ENCODE peak calls at places on chromosomes 13 and 19, in eight cellular contexts. G is pancreas; S is stomach; H is upper lobe of right lung; D is CD4-positive, CD25-positive, alpha-beta regulatory T cell; F is PC-9; A is CD8-positive, alpha-beta T cell; R is uterus. E is an unnamed sample.

GRCh38 chr19:3977242-3978143 is 6.6 kb upstream of the DAPK3 start:
- DNase-seq in S (no peak), A (no peak), H (no peak), R (no peak), G (peak; percentile 50), F (no peak), D (no peak), E (no peak)

GRCh38 chr19:31340059-31341025 is 8.9 kb downstream of the TSHZ3 start:
- DNase-seq in F (no peak), D (peak; percentile 68), G (no peak), A (no peak), S (no peak), H (no peak), R (peak; percentile 56), E (no peak)

GRCh38 chr13:73235385-73235784 is 176.6 kb downstream of the KLF5 start:
- DNase-seq in F (no peak), D (no peak), G (no peak), R (no peak), S (no peak), A (no peak), H (no peak), E (no peak)

GRCh38 chr19:16383584-16384161 is 59.0 kb downstream of the KLF2 start:
- DNase-seq in D (no peak), F (no peak), G (no peak), R (no peak), A (no peak), H (no peak), S (no peak), E (no peak)

GRCh38 chr13:100530645-100531044 is 57.9 kb downstream of the GGACT start:
- DNase-seq in A (no peak), F (no peak), H (no peak), G (no peak), R (peak; percentile 50), D (no peak), S (no peak), E (no peak)

GRCh38 chr19:33446156-33446917 is 72.8 kb downstream of the CEBPG start:
- DNase-seq in F (no peak), G (no peak), H (peak; percentile 60), A (no peak), R (no peak), D (no peak), S (no peak), E (no peak)

GRCh38 chr19:18408053-18408476 is 10.6 kb upstream of the LRRC25 start:
- DNase-seq in G (peak; percentile 64), A (no peak), S (peak; percentile 74), R (no peak), D (no peak), F (no peak), H (peak; percentile 80), E (no peak)

GRCh38 chr13:78382946-78383542 is 220.3 kb downstream of the POU4F1 start:
- DNase-seq in A (no peak), G (no peak), D (no peak), R (no peak), F (no peak), H (no peak), S (no peak), E (no peak)

GRCh38 chr13:113209880-113210421 is 538 bp downstream of the CUL4A start:
- DNase-seq in G (peak; percentile 72), S (peak; percentile 71), R (peak; percentile 40), F (peak; percentile 75), D (peak; percentile 85), H (peak; percentile 87), A (peak; percentile 50), E (no peak)

GRCh38 chr19:48961051-48961649 is 4.0 kb upstream of the FTL start:
- DNase-seq in R (no peak), F (no peak), D (no peak), A (no peak), G (peak; percentile 52), H (no peak), S (no peak), E (no peak)

GRCh38 chr13:101757446-101758039 is 305.1 kb downstream of the ITGBL1 start:
- DNase-seq in H (no peak), G (no peak), S (no peak), A (no peak), D (peak; percentile 32), F (peak; percentile 58), R (no peak), E (no peak)

GRCh38 chr19:55930996-55931515 is 1.1 kb downstream of the NLRP13 start:
- DNase-seq in R (no peak), F (no peak), H (no peak), A (no peak), S (no peak), G (no peak), D (no peak), E (no peak)

GRCh38 chr13:95677564-95678386 is 836 bp downstream of the DNAJC3 start:
- DNase-seq in F (no peak), H (no peak), R (no peak), S (no peak), A (no peak), D (peak; percentile 33), G (no peak), E (no peak)

GRCh38 chr13:38785047-38785446 is 98.2 kb downstream of the FREM2 start:
- DNase-seq in H (no peak), F (no peak), R (no peak), S (no peak), G (no peak), A (no peak), D (no peak), E (no peak)

GRCh38 chr19:1000591-1001537 is 645 bp downstream of the GRIN3B start:
- DNase-seq in A (no peak), H (no peak), S (no peak), G (no peak), D (no peak), F (no peak), R (no peak), E (no peak)

GRCh38 chr13:103883152-103883551 is 816.9 kb upstream of the SLC10A2 start:
- DNase-seq in D (no peak), A (no peak), F (peak; percentile 98), H (peak; percentile 84), G (peak; percentile 77), R (peak; percentile 23), S (peak; percentile 68), E (peak; percentile 31)

GRCh38 chr13:49821216-49821820 is 28.8 kb upstream of the KPNA3 start:
- DNase-seq in F (no peak), D (peak; percentile 51), H (no peak), R (no peak), G (no peak), A (no peak), S (no peak), E (no peak)

GRCh38 chr19:16371540-16371986 is 46.9 kb downstream of the KLF2 start:
- DNase-seq in S (peak; percentile 85), D (peak; percentile 98), A (peak; percentile 88), G (no peak), R (no peak), H (peak; percentile 84), F (no peak), E (no peak)

GRCh38 chr13:111210945-111211469 is 95.9 kb downstream of the ARHGEF7 start:
- DNase-seq in G (no peak), H (no peak), D (no peak), F (no peak), S (no peak), R (no peak), A (no peak), E (no peak)

GRCh38 chr13:111210082-111210481 is 95.0 kb downstream of the ARHGEF7 start:
- DNase-seq in R (no peak), S (no peak), H (no peak), G (no peak), F (no peak), D (no peak), A (no peak), E (no peak)

GRCh38 chr13:111211789-111212516 is 96.8 kb downstream of the ARHGEF7 start:
- DNase-seq in A (no peak), F (no peak), H (no peak), G (no peak), S (no peak), D (no peak), R (no peak), E (no peak)

GRCh38 chr13:111209613-111210012 is 94.5 kb downstream of the ARHGEF7 start:
- DNase-seq in H (no peak), S (no peak), A (no peak), G (no peak), D (no peak), F (peak; percentile 10), R (no peak), E (no peak)

GRCh38 chr13:111210488-111210887 is 95.4 kb downstream of the ARHGEF7 start:
- DNase-seq in G (no peak), F (peak; percentile 31), D (no peak), A (no peak), R (no peak), H (peak; percentile 81), S (no peak), E (no peak)
- H3K4me3 ChIP-seq in G (no peak overlapping the region), F (no peak overlapping the region), D (no peak overlapping the region), A (no peak overlapping the region), R (no peak overlapping the region), H (no peak overlapping the region), S (no peak overlapping the region), E (peak overlapping the region; percentile 45)

DNA sequence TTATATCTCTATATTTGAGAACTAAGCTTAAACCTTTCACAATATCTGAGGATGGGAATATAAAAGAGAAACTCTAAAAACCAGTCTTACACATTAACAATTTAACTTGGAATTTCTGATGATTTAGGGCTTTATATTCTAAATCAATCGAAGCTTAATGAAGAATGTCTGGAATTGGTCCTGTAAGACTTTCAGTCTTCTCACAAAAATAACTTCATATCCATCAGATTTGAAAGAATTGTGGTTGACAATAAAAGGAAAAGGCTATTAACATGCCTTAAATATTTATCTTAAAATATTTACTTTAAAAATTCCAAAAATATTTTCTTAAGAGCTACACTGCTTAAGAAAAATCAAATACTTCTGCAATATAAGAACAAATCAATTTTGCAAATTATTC is 27.3 kb downstream of the MYCBP2 start:
- DNase-seq in D (no peak), G (no peak), R (no peak), H (no peak), S (no peak), F (no peak), A (no peak), E (no peak)
- H3K27ac ChIP-seq in D (no peak overlapping the region), G (no peak overlapping the region), R (peak overlapping the region; percentile 39), H (peak overlapping the region; percentile 55), S (peak overlapping the region; percentile 44), F (no peak overlapping the region), A (no peak overlapping the region), E (no peak overlapping the region)

GRCh38 chr19:42246869-42247630 is 4.6 kb upstream of the GSK3A start:
- DNase-seq in A (no peak), D (no peak), S (no peak), H (no peak), G (no peak), R (no peak), F (no peak), E (no peak)
- H3K4me1 ChIP-seq in A (peaks cover 39% of the 10 kb centered on the region), D (peaks cover 36% of the 10 kb centered on the region), S (peaks cover 41% of the 10 kb centered on the region), H (peaks cover 36% of the 10 kb centered on the region), G (no peaks in the 10 kb centered on the region), R (peaks cover 8% of the 10 kb centered on the region), F (peaks cover 6% of the 10 kb centered on the region), E (peaks cover 69% of the 10 kb centered on the region)

GRCh38 chr13:66640231-66640630 is 589.9 kb downstream of the PCDH9 start:
- DNase-seq in G (no peak), H (no peak), S (no peak), F (no peak), R (no peak), D (no peak), A (no peak), E (no peak)

GRCh38 chr13:66644855-66645460 is 585.2 kb downstream of the PCDH9 start:
- DNase-seq in H (no peak), G (no peak), F (no peak), R (no peak), D (no peak), A (no peak), S (no peak), E (no peak)
- H3K4me3 ChIP-seq in H (no peak overlapping the region), G (no peak overlapping the region), F (no peak overlapping the region), R (no peak overlapping the region), D (no peak overlapping the region), A (no peak overlapping the region), S (no peak overlapping the region), E (no peak overlapping the region)